ENCODE peak calls at places on chromosomes 1 and 21, in nine cellular contexts. X, C, M, K, L, O, H, Y and F are unnamed samples.

GRCh38 chr1:31795801-31796621 is 19.8 kb downstream of the SPOCD1 start:
- DNase-seq in M (peak), Y (no peak), O (no peak), K (peak), H (no peak), C (no peak), X (no peak), L (peak), F (no peak)

GRCh38 chr1:145960468-145961108 is 2.8 kb upstream of the LIX1L start:
- DNase-seq in M (peak), L (peak), Y (no peak), K (peak), O (peak), H (no peak), X (no peak), C (no peak), F (no peak)

GRCh38 chr1:62286778-62287224 is 32.4 kb downstream of the KANK4 start:
- DNase-seq in C (no peak), K (no peak), M (no peak), Y (no peak), O (no peak), L (no peak), X (no peak), H (no peak), F (peak)

GRCh38 chr1:221873663-221874062 is 131.8 kb upstream of the DUSP10 start:
- DNase-seq in L (no peak), X (no peak), O (no peak), K (no peak), C (no peak), M (no peak), H (no peak), Y (no peak), F (no peak)

GRCh38 chr1:53442297-53442696 is 16.9 kb upstream of the DMRTB1 start:
- DNase-seq in X (no peak), L (no peak), C (no peak), Y (no peak), O (no peak), K (peak), H (no peak), M (no peak), F (no peak)

GRCh38 chr21:37380349-37381323 is 14.1 kb downstream of the DYRK1A start:
- DNase-seq in Y (no peak), C (no peak), L (no peak), O (no peak), X (no peak), K (no peak), M (no peak), H (no peak), F (no peak)

GRCh38 chr1:71809085-71809484 is 473.3 kb downstream of the NEGR1 start:
- DNase-seq in L (no peak), H (no peak), C (no peak), Y (no peak), K (no peak), X (no peak), O (no peak), M (no peak), F (no peak)

GRCh38 chr1:201489656-201490261 is 17.2 kb downstream of the CSRP1 start:
- DNase-seq in K (no peak), X (no peak), Y (no peak), M (peak), O (no peak), H (no peak), C (no peak), L (no peak), F (no peak)

GRCh38 chr1:233679598-233679997 is 65.7 kb downstream of the KCNK1 start:
- DNase-seq in X (no peak), H (peak), Y (no peak), C (no peak), K (no peak), M (no peak), L (no peak), O (no peak), F (no peak)

GRCh38 chr1:31938184-31938975 is at the start of gene PTP4A2:
- DNase-seq in H (peak), O (peak), Y (peak), K (peak), X (peak), C (peak), L (peak), M (peak), F (peak)

GRCh38 chr1:162666006-162666645 is 33.9 kb downstream of the DDR2 start:
- DNase-seq in X (no peak), H (peak), Y (no peak), M (no peak), K (no peak), O (no peak), L (no peak), C (no peak), F (no peak)

GRCh38 chr1:186740324-186740723 is 60.1 kb upstream of the PTGS2 start:
- DNase-seq in M (no peak), C (no peak), H (no peak), K (no peak), L (no peak), X (no peak), Y (no peak), O (no peak), F (no peak)

GRCh38 chr1:233635765-233636502 is 22.0 kb downstream of the KCNK1 start:
- DNase-seq in C (no peak), H (no peak), L (no peak), M (no peak), Y (no peak), O (no peak), X (peak), K (peak), F (no peak)

GRCh38 chr1:237732657-237733056 is 158.1 kb downstream of the ZP4 start:
- DNase-seq in H (no peak), O (no peak), Y (no peak), M (no peak), C (no peak), K (no peak), L (no peak), X (no peak), F (no peak)

GRCh38 chr1:156344409-156344808 is 6.1 kb downstream of the TSACC start:
- DNase-seq in H (no peak), O (no peak), X (no peak), C (no peak), L (no peak), M (no peak), Y (no peak), K (no peak), F (no peak)

GRCh38 chr1:54453089-54453488 is 46.9 kb upstream of the SSBP3 start:
- DNase-seq in L (no peak), H (no peak), C (no peak), X (no peak), Y (no peak), M (no peak), K (no peak), O (no peak), F (no peak)

GRCh38 chr1:24913616-24914225 is 16.4 kb downstream of the RUNX3 start:
- DNase-seq in X (no peak), O (no peak), L (no peak), K (no peak), Y (no peak), C (no peak), H (no peak), M (no peak), F (no peak)

GRCh38 chr21:45499970-45500575 is 42.2 kb downstream of the SLC19A1 start:
- DNase-seq in O (no peak), C (no peak), L (no peak), M (no peak), H (no peak), Y (no peak), K (no peak), X (no peak), F (no peak)

GRCh38 chr1:105102385-105102784 is 1352.7 kb downstream of the AMY1C start:
- DNase-seq in O (no peak), H (no peak), C (no peak), X (no peak), Y (no peak), M (no peak), K (no peak), L (no peak), F (no peak)

GRCh38 chr1:50308883-50309282 is 114.4 kb downstream of the DMRTA2 start:
- DNase-seq in X (no peak), C (no peak), Y (no peak), K (peak), L (peak), O (no peak), H (no peak), M (peak), F (peak)

DNA sequence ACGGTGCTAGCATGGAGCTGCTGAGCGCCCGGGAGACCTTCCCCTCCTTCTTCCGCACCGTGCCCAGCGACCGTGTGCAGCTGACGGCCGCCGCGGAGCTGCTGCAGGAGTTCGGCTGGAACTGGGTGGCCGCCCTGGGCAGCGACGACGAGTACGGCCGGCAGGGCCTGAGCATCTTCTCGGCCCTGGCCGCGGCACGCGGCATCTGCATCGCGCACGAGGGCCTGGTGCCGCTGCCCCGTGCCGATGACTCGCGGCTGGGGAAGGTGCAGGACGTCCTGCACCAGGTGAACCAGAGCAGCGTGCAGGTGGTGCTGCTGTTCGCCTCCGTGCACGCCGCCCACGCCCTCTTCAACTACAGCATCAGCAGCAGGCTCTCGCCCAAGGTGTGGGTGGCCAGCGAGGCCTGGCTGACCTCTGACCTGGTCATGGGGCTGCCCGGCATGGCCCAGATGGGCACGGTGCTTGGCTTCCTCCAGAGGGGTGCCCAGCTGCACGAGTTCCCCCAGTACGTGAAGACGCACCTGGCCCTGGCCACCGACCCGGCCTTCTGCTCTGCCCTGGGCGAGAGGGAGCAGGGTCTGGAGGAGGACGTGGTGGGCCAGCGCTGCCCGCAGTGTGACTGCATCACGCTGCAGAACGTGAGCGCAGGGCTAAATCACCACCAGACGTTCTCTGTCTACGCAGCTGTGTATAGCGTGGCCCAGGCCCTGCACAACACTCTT is 1.1 kb downstream of the TAS1R3 start:
- DNase-seq in C (no peak), K (no peak), L (no peak), H (no peak), M (no peak), Y (no peak), O (no peak), X (no peak), F (no peak)
- TF ChIP-seq POLR2A in C (no peak), K (no peak), L (no peak), H (no peak), M (no peak), Y (no peak), O (no peak), X (no peak), F (no peak)

DNA sequence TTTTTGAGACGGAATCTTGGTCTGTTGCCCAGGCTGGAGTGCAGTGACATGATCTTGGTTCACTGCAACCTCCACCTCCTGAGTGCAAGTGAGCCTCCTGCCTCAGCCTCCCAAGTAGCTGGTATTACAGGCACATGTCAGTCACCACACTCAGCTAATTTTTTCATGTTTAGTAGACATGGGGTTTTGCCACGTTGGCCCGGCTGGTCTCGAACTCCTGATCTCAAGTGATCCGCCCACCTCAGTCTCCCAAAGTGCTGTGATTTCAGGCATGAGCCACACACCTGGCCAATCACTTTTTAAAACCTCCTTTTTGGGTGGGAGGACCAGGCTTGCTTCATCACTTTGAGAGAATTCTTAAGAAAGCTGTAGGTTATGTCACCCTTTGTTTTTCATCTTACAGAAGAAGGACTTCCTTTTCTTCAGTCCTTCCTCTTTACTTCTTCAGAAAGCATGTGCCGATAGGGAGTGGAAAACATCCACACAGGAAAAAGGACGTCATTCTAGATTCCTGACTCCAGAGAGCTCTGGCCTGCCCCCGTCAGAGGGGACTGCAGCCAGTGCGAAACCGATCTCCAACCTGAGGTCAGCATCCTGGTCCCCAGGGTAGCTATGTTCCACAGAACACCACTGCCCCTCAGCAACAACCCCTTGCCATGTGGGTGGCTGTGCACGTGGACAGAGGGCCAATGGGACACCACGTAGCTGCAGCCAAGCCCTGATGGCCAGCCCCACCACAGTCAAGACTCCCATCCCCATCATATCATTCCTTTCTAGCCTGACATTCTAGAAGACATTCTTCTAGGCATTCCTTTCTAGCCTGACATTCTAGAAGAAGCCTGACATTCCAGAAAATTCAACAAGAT is 21.9 kb downstream of the NCF2 start:
- DNase-seq in L (peak), Y (no peak), K (no peak), O (no peak), M (peak), H (no peak), C (no peak), X (no peak), F (no peak)
- TF ChIP-seq POLR2A in L (no peak), Y (no peak), K (no peak), O (no peak), M (no peak), H (no peak), C (no peak), X (no peak), F (no peak)

GRCh38 chr1:117928881-117929339 is 511 bp downstream of the GDAP2 start:
- DNase-seq in M (peak), O (peak), H (peak), Y (no peak), K (peak), X (peak), L (peak), C (peak), F (peak)

GRCh38 chr1:117930173-117930447 is 571 bp downstream of the WDR3 start:
- DNase-seq in L (no peak), Y (no peak), K (no peak), X (no peak), O (no peak), H (no peak), M (no peak), C (no peak), F (no peak)

GRCh38 chr1:117932576-117932975 is 3.0 kb downstream of the WDR3 start:
- DNase-seq in M (no peak), K (no peak), H (no peak), L (no peak), O (no peak), C (no peak), X (no peak), Y (no peak), F (no peak)

GRCh38 chr1:117930484-117930883 is 945 bp downstream of the WDR3 start:
- DNase-seq in C (no peak), L (no peak), O (peak), X (no peak), K (peak), M (peak), H (no peak), Y (no peak), F (no peak)

DNA sequence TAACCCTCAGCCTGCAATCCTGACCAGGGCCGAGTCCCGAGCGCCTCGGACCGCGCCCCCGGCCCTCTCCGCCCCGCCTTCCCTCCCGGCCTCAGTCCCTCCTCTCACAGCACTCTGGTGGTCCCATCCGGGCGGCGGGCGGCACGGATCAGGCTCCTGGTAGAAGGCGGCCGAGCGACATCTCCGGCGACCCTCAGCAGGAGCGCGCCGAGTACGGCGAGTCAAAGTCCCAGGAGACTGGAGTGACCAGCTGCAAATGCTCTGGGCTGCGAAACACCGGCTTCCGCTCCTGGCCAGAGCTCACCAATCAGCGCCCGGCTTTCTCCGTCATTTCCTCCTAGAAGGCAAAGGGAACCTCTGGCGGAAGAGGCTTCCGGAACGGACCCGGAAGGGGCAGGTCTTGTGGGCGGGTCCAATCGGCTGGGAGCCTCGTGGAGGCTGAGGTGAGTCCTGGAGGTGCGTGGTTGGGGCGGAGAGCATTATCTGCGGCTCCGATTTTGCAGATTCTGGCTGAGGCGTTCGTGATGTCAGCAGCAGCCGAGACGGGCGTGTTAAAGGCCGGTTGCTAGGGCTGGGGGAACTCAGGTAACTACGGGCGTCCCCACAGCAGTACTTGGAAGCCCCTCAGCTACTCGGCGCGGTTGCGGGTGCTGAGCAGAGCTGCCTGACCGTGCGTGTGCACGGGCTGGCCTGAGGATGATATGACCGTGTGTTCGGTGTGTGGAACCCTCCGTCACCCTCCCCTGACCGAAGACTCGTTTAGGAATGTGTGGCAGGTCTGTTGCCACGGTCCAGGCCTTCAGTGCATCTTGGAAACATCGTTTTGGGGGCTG is at the start of the genes GDAP2 and WDR3:
- DNase-seq in X (peak), H (peak), K (peak), M (peak), C (peak), Y (peak), L (peak), O (peak), F (peak)
- TF ChIP-seq POLR2A in X (peak), H (no peak), K (peak), M (no peak), C (no peak), Y (peak), L (no peak), O (peak), F (peak)

GRCh38 chr1:66924756-66925557 is at the start of the genes DNAI4 and MIER1:
- DNase-seq in L (peak), O (peak), M (peak), H (peak), Y (peak), K (peak), X (peak), C (peak), F (peak)
- TF ChIP-seq POLR2A in L (no peak), O (peak), M (peak), H (peak), Y (peak), K (peak), X (peak), C (peak), F (peak)

GRCh38 chr1:226920446-226920894 is 19.6 kb upstream of the COQ8A start:
- DNase-seq in O (no peak), Y (no peak), H (no peak), L (peak), K (no peak), M (no peak), X (no peak), C (no peak), F (no peak)
- TF ChIP-seq POLR2A in O (no peak), Y (no peak), H (no peak), L (no peak), K (no peak), M (no peak), X (no peak), C (no peak), F (no peak)